ENCODE peak calls at places on chromosome 21, in five cellular contexts. D is HEK293T, Y is NCI-H2227 treated with DMSO at 0.1 percent for 48 hours, O is LHCN-M2, I is pons. F is an unnamed sample.

GRCh38 chr21:14943636-14944035 is 121.2 kb downstream of the NRIP1 start:
- DNase-seq in O (no peak), I (no peak), Y (no peak), D (no peak), F (no peak)

GRCh38 chr21:31529406-31529805 is 130.1 kb upstream of the SOD1 start:
- DNase-seq in D (no peak), I (no peak), O (no peak), Y (no peak), F (no peak)

GRCh38 chr21:29235714-29236197 is 63.0 kb upstream of the BACH1 start:
- DNase-seq in Y (no peak), D (no peak), I (peak), O (no peak), F (no peak)

GRCh38 chr21:35045539-35046222 is 3.4 kb downstream of the RUNX1 start:
- DNase-seq in D (no peak), O (no peak), Y (no peak), I (no peak), F (no peak)

GRCh38 chr21:25997788-25998611 is 172.6 kb downstream of the APP start:
- DNase-seq in Y (peak), I (peak), O (peak), D (no peak), F (peak)

GRCh38 chr21:42198949-42199348 is 20.0 kb upstream of the ABCG1 start:
- DNase-seq in Y (peak), I (no peak), D (no peak), O (no peak), F (no peak)

GRCh38 chr21:40158356-40158755 is 291.1 kb downstream of the PCP4 start:
- DNase-seq in Y (no peak), I (no peak), O (no peak), D (no peak), F (no peak)

GRCh38 chr21:25563399-25564116 is 43.7 kb downstream of the MRPL39 start:
- DNase-seq in I (no peak), D (no peak), Y (no peak), O (peak), F (no peak)

GRCh38 chr21:35779690-35780570 is 280.4 kb downstream of the SETD4 start:
- DNase-seq in D (no peak), I (no peak), Y (peak), O (peak), F (no peak)

GRCh38 chr21:38922474-38922873 is 116.7 kb downstream of the ETS2 start:
- DNase-seq in I (no peak), O (no peak), D (no peak), Y (no peak), F (no peak)

GRCh38 chr21:45043541-45044020 is 30.8 kb upstream of the ADARB1 start:
- DNase-seq in Y (no peak), D (no peak), I (no peak), O (no peak), F (no peak)

GRCh38 chr21:14901482-14901958 is 163.3 kb downstream of the NRIP1 start:
- DNase-seq in O (peak), I (no peak), Y (no peak), D (no peak), F (no peak)

GRCh38 chr21:27154451-27155129 is 187.7 kb upstream of the ADAMTS5 start:
- DNase-seq in D (no peak), I (no peak), O (no peak), Y (no peak), F (no peak)

GRCh38 chr21:46003575-46004007 is 22.0 kb downstream of the COL6A1 start:
- DNase-seq in O (no peak), Y (no peak), D (no peak), I (no peak), F (no peak)

GRCh38 chr21:43021756-43022600 is 47.6 kb downstream of the PKNOX1 start:
- DNase-seq in I (no peak), Y (no peak), D (no peak), O (no peak), F (no peak)

GRCh38 chr21:38166214-38166547 is 90.6 kb upstream of the KCNJ15 start:
- DNase-seq in D (no peak), O (no peak), Y (no peak), I (no peak), F (peak)

GRCh38 chr21:40143822-40144525 is 276.7 kb downstream of the PCP4 start:
- DNase-seq in Y (peak), D (peak), O (peak), I (peak), F (peak)

GRCh38 chr21:44753357-44753756 is 42.0 kb upstream of the TSPEAR start:
- DNase-seq in D (no peak), Y (no peak), O (no peak), I (no peak), F (no peak)

GRCh38 chr21:42229676-42230075 is 10.7 kb downstream of the ABCG1 start:
- DNase-seq in O (no peak), I (no peak), D (no peak), Y (no peak), F (no peak)

GRCh38 chr21:46020581-46020980 is 39.0 kb downstream of the COL6A1 start:
- DNase-seq in D (no peak), I (no peak), O (no peak), Y (no peak), F (no peak)

GRCh38 chr21:44611551-44611950 is 328 bp upstream of the KRTAP10-8 start:
- DNase-seq in O (no peak), D (no peak), I (no peak), Y (no peak), F (no peak)

GRCh38 chr21:44926364-44927101 is 5.8 kb upstream of the ITGB2 start:
- DNase-seq in I (no peak), O (peak), D (no peak), Y (no peak), F (no peak)

GRCh38 chr21:33313611-33314010 is 11.2 kb upstream of the IFNAR1 start:
- DNase-seq in O (no peak), I (no peak), Y (no peak), D (no peak), F (no peak)

GRCh38 chr21:46056450-46056903 is 41.4 kb upstream of the COL6A2 start:
- DNase-seq in Y (no peak), O (no peak), I (no peak), D (no peak), F (no peak)

F was measured in Ammon's horn.